ENCODE peak calls at places on chromosomes 5 and 9, in ten cellular contexts. C is T-helper 1 cell; V is ACHN; Y is brain microvascular endothelial cell; F is cardiac fibroblast; L is activated naive CD4-positive, alpha-beta T cell treated with anti-CD3 and anti-CD28 coated beads for 36 hours; D is HFFc6; R is SHP77; N is fibroblast of the aortic adventitia; Q is GM12891. K is an unnamed sample.

GRCh38 chr5:93395891-93396465 is 185.0 kb downstream of the NR2F1-AS1 start:
- DNase-seq in C (no peak), V (no peak), Y (no peak), F (peak; percentile 21), L (no peak), D (no peak), R (no peak), N (peak; percentile 61), Q (no peak), K (no peak)

GRCh38 chr5:131536849-131537448 is 98.1 kb downstream of the RAPGEF6 start:
- DNase-seq in C (no peak), V (no peak), Y (no peak), F (no peak), L (no peak), D (no peak), R (no peak), N (no peak), Q (no peak), K (no peak)

GRCh38 chr9:76687861-76688374 is 76.3 kb upstream of the PCA3 start:
- DNase-seq in C (no peak), V (peak; percentile 60), Y (peak; percentile 83), F (peak; percentile 89), L (no peak), D (peak; percentile 75), R (no peak), N (peak; percentile 88), Q (no peak), K (peak; percentile 31)

GRCh38 chr5:111548992-111549649 is 36.8 kb upstream of the STARD4 start:
- DNase-seq in C (no peak), V (no peak), Y (no peak), F (no peak), L (no peak), D (no peak), R (no peak), N (peak; percentile 20), Q (no peak), K (no peak)

GRCh38 chr5:33691846-33692245 is 199.9 kb downstream of the ADAMTS12 start:
- DNase-seq in C (no peak), V (no peak), Y (no peak), F (no peak), L (no peak), D (no peak), R (no peak), N (no peak), Q (no peak), K (no peak)

GRCh38 chr9:131320031-131320685 is 30.6 kb downstream of the PLPP7 start:
- DNase-seq in C (no peak), V (no peak), Y (no peak), F (peak; percentile 29), L (no peak), D (no peak), R (no peak), N (peak; percentile 12), Q (no peak), K (no peak)

GRCh38 chr9:272251-273213 is 57.9 kb downstream of the DOCK8 start:
- DNase-seq in C (peak; percentile 72), V (no peak), Y (no peak), F (no peak), L (peak; percentile 88), D (no peak), R (no peak), N (no peak), Q (peak; percentile 24), K (peak; percentile 83)

GRCh38 chr9:38380872-38381534 is 11.5 kb upstream of the ALDH1B1 start:
- DNase-seq in C (no peak), V (no peak), Y (no peak), F (no peak), L (no peak), D (no peak), R (no peak), N (no peak), Q (no peak), K (no peak)

GRCh38 chr9:90538566-90538965 is 104.1 kb downstream of the DIRAS2 start:
- DNase-seq in C (no peak), V (no peak), Y (no peak), F (no peak), L (no peak), D (no peak), R (no peak), N (no peak), Q (no peak), K (no peak)

GRCh38 chr5:6715758-6716633 is 2.8 kb downstream of the TENT4A start:
- DNase-seq in C (no peak), V (no peak), Y (no peak), F (no peak), L (peak; percentile 28), D (no peak), R (no peak), N (no peak), Q (no peak), K (peak; percentile 27)

GRCh38 chr9:19643875-19644274 is 145.0 kb downstream of the SLC24A2 start:
- DNase-seq in C (no peak), V (no peak), Y (no peak), F (no peak), L (no peak), D (no peak), R (no peak), N (no peak), Q (no peak), K (no peak)

GRCh38 chr9:7164440-7165349 is 406.9 kb downstream of the KDM4C start:
- DNase-seq in C (no peak), V (no peak), Y (no peak), F (no peak), L (no peak), D (no peak), R (no peak), N (no peak), Q (no peak), K (no peak)

GRCh38 chr5:173789031-173789920 is 98.9 kb upstream of the CPEB4 start:
- DNase-seq in C (no peak), V (no peak), Y (peak; percentile 83), F (peak; percentile 71), L (peak; percentile 11), D (peak; percentile 74), R (no peak), N (peak; percentile 39), Q (no peak), K (peak; percentile 70)

GRCh38 chr5:66324357-66324756 is 180.3 kb downstream of the SREK1 start:
- DNase-seq in C (no peak), V (no peak), Y (no peak), F (no peak), L (no peak), D (no peak), R (peak; percentile 31), N (no peak), Q (no peak), K (no peak)

GRCh38 chr5:75049581-75050274 is 2.6 kb downstream of the GCNT4 start:
- DNase-seq in C (peak; percentile 64), V (peak; percentile 61), Y (peak; percentile 44), F (peak; percentile 66), L (peak; percentile 77), D (peak; percentile 36), R (peak; percentile 21), N (peak; percentile 65), Q (no peak), K (peak; percentile 71)

GRCh38 chr9:137721479-137721878 is 102.7 kb downstream of the EHMT1 start:
- DNase-seq in C (no peak), V (no peak), Y (no peak), F (no peak), L (peak; percentile 65), D (no peak), R (no peak), N (no peak), Q (no peak), K (peak; percentile 73)

GRCh38 chr5:78908173-78908901 is 76.8 kb downstream of the ARSB start:
- DNase-seq in C (no peak), V (no peak), Y (peak; percentile 55), F (peak; percentile 54), L (no peak), D (peak; percentile 45), R (peak; percentile 87), N (peak; percentile 85), Q (no peak), K (no peak)

GRCh38 chr5:9387879-9388278 is 158.0 kb downstream of the SEMA5A start:
- DNase-seq in C (no peak), V (no peak), Y (no peak), F (no peak), L (no peak), D (no peak), R (no peak), N (peak; percentile 49), Q (no peak), K (no peak)

GRCh38 chr5:68217476-68217984 is 2.0 kb downstream of the PIK3R1 start:
- DNase-seq in C (no peak), V (no peak), Y (no peak), F (peak; percentile 47), L (no peak), D (no peak), R (no peak), N (peak; percentile 53), Q (no peak), K (no peak)

GRCh38 chr9:111891910-111892499 is 4.6 kb upstream of the UGCG start:
- DNase-seq in C (no peak), V (no peak), Y (no peak), F (no peak), L (no peak), D (no peak), R (peak; percentile 89), N (peak; percentile 30), Q (peak; percentile 13), K (no peak)